ENCODE peak calls at places on chromosome 18, in nine cellular contexts. Y, S, W, X, A, Z, F, I and J are unnamed samples. For H3K36me3, the result is how much of the 10 kb centered on the place peaks cover.

GRCh38 chr18:58862851-58863538 is 1.7 kb upstream of the ZNF532 start:
- DNase-seq in Y (peak), S (peak), W (peak), X (no peak), A (peak), Z (peak), F (peak), I (no peak), J (no peak)

GRCh38 chr18:58998421-58999203 is 133.9 kb downstream of the ZNF532 start:
- DNase-seq in Y (peak), S (peak), W (no peak), X (no peak), A (peak), Z (no peak), F (no peak), I (peak), J (no peak)

GRCh38 chr18:55982992-55983391 is 395.0 kb upstream of the TCF4 start:
- DNase-seq in Y (no peak), S (no peak), W (no peak), X (no peak), A (no peak), Z (no peak), F (no peak), I (no peak), J (no peak)

GRCh38 chr18:50849448-50849847 is 29.5 kb upstream of the ME2 start:
- DNase-seq in Y (no peak), S (no peak), W (no peak), X (no peak), A (no peak), Z (no peak), F (no peak), I (no peak), J (no peak)

GRCh38 chr18:55328301-55328700 is 259.7 kb downstream of the TCF4 start:
- DNase-seq in Y (no peak), S (no peak), W (no peak), X (no peak), A (no peak), Z (no peak), F (no peak), I (no peak), J (no peak)

GRCh38 chr18:74342416-74343043 is 26.9 kb downstream of the C18orf63 start:
- DNase-seq in Y (no peak), S (peak), W (peak), X (peak), A (peak), Z (peak), F (peak), I (no peak), J (no peak)

GRCh38 chr18:59380706-59381105 is 21.6 kb upstream of the LMAN1 start:
- DNase-seq in Y (no peak), S (no peak), W (no peak), X (no peak), A (no peak), Z (no peak), F (no peak), I (no peak), J (no peak)

GRCh38 chr18:28422577-28422976 is 245.6 kb upstream of the CDH2 start:
- DNase-seq in Y (no peak), S (no peak), W (no peak), X (no peak), A (no peak), Z (no peak), F (no peak), I (no peak), J (no peak)

GRCh38 chr18:22141211-22141610 is 28.2 kb upstream of the GATA6 start:
- DNase-seq in Y (no peak), S (no peak), W (no peak), X (no peak), A (no peak), Z (no peak), F (no peak), I (no peak), J (no peak)

GRCh38 chr18:57423821-57424220 is 11.4 kb upstream of the ONECUT2 start:
- DNase-seq in Y (no peak), S (no peak), W (no peak), X (no peak), A (no peak), Z (no peak), F (no peak), I (no peak), J (no peak)

GRCh38 chr18:61572871-61573270 is 239.6 kb downstream of the CDH20 start:
- DNase-seq in Y (no peak), S (no peak), W (no peak), X (no peak), A (no peak), Z (no peak), F (no peak), I (no peak), J (no peak)

GRCh38 chr18:44638141-44638540 is 42.5 kb upstream of the SETBP1 start:
- DNase-seq in Y (no peak), S (no peak), W (no peak), X (no peak), A (no peak), Z (no peak), F (no peak), I (no peak), J (no peak)

GRCh38 chr18:47772374-47773248 is 157.8 kb downstream of the SMAD2 start:
- DNase-seq in Y (peak), S (peak), W (peak), X (peak), A (peak), Z (peak), F (no peak), I (peak), J (peak)

GRCh38 chr18:56238576-56238975 is 399.8 kb downstream of the TXNL1 start:
- DNase-seq in Y (no peak), S (no peak), W (no peak), X (no peak), A (peak), Z (no peak), F (no peak), I (no peak), J (no peak)

DNA sequence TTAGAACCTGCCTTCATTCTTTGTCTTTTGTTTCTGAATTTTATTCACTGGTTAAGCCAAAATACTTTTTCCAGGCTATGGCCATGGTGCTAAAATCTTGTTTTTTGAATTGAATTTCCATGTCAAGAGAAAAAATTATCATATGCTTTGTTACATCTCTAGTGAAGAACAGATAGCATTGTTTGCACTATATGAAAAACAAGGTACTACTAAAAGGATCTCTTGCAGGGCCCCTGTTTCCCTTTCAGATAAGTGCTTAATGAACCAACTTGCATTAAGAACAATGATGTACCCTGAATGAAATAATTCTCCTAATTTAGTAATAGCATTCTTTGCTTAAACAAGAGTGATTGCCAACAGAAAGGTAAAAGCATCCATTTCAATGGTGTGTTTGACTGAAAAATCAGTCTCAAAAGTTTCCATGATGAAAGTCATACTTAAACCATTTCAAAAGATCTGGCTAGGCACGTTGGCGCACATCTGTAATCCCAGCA is 4.3 kb upstream of the MYL12B start:
- DNase-seq in Y (no peak), S (no peak), W (no peak), X (no peak), A (no peak), Z (no peak), F (no peak), I (no peak), J (no peak)
- H3K36me3 ChIP-seq in Y (under half), S (half or more), W (under half), X (under half), A (under half), Z (half or more), F (half or more), I (under half), J (half or more)

GRCh38 chr18:38301621-38302020 is 736.0 kb upstream of the CELF4 start:
- DNase-seq in Y (no peak), S (no peak), W (no peak), X (no peak), A (no peak), Z (no peak), F (no peak), I (no peak), J (no peak)
- H3K27ac ChIP-seq in Y (no peak), S (no peak), W (no peak), X (no peak), A (no peak), Z (no peak), F (no peak), I (no peak), J (no peak)

DNA sequence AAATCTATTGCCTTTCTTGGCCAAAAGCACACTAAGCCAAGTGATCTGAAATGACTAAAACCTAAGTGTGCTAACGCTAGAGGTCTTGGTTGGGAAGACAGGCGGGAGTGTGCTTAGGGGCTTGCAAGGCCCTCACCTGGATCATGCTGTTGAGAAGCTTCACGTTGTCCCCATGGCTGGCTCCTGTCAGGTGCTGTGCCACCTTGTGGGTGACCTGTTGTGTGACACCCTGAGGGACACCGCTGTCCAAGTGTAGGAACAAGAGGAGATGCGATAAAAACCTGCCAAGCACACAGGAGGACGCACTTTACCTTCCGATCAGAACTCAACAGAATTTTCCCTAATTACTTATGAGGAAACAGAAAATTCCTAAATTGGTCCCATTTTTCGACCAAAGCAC is 50.8 kb downstream of the EPG5 start:
- DNase-seq in Y (no peak), S (peak), W (no peak), X (no peak), A (peak), Z (no peak), F (no peak), I (no peak), J (no peak)
- H3K36me3 ChIP-seq in Y (under half), S (under half), W (under half), X (half or more), A (under half), Z (half or more), F (half or more), I (under half), J (under half)

GRCh38 chr18:10860937-10861336 is 288.4 kb downstream of the PIEZO2 start:
- DNase-seq in Y (no peak), S (no peak), W (no peak), X (no peak), A (no peak), Z (no peak), F (no peak), I (peak), J (no peak)
- H3K27ac ChIP-seq in Y (no peak), S (no peak), W (no peak), X (no peak), A (no peak), Z (no peak), F (no peak), I (peak), J (no peak)

GRCh38 chr18:36809590-36810381 is 19.0 kb downstream of the TPGS2 start:
- DNase-seq in Y (no peak), S (peak), W (no peak), X (peak), A (peak), Z (peak), F (peak), I (peak), J (peak)

GRCh38 chr18:36808681-36809080 is 20.1 kb downstream of the TPGS2 start:
- DNase-seq in Y (no peak), S (no peak), W (no peak), X (no peak), A (no peak), Z (no peak), F (no peak), I (no peak), J (no peak)

DNA sequence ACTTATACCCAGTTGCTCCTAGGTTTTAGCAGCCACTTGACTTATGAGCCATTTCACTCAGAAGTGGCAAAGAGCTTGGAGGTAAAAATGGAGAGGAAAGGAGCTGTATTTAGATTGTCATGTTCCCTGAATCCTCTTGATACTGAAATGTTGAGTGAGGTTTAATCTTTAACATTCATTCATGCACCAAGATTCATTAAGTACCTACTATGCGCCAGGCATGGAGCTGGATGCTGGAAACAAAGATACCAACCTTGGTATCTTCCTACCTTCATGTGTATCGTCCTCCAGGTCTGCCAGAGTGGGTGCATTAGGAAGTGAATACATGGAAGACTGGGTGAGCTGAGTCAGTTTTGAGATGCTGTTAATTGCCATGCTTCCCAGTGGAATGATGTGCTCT is 23.7 kb downstream of the TPGS2 start:
- DNase-seq in Y (no peak), S (no peak), W (no peak), X (no peak), A (no peak), Z (no peak), F (no peak), I (no peak), J (no peak)
- H3K36me3 ChIP-seq in Y (under half), S (under half), W (under half), X (under half), A (half or more), Z (half or more), F (half or more), I (under half), J (under half)

DNA sequence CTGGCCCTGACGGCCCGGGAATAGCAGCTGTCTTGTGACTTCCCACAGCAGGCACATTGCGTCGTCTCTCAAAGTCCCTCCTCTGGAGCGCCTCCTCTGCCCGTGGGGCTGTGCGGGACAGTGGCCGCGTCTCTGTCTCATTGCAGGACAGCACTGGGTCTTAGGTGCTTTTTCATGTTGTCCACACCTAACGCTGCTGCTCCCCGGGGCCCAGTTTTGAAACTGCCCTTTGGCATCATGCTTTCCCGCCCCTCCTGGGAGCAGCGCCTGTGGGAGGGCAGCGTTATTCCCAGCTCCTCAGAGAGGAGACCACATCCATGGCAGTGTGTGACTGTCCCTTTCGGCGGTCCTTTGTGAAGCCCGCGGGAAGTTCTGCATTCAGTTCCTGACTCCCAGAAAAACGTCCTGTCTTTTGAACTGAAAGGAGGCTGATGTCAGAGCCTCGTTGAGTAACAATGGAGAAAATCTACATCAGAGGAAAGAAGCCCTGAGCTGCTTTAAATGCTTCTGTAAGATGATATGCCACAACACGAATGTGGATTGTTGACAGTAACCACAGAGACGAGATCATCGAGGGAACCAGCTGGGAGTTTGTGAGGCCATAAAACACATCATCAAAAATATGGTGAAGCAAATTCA is 226.0 kb downstream of the FAM210A start:
- DNase-seq in Y (peak), S (no peak), W (no peak), X (no peak), A (no peak), Z (no peak), F (no peak), I (no peak), J (no peak)
- H3K27ac ChIP-seq in Y (peak), S (no peak), W (no peak), X (no peak), A (no peak), Z (no peak), F (peak), I (peak), J (no peak)

GRCh38 chr18:2662990-2663389 is 7.5 kb downstream of the SMCHD1 start:
- DNase-seq in Y (no peak), S (no peak), W (no peak), X (no peak), A (no peak), Z (no peak), F (no peak), I (no peak), J (no peak)
- H3K36me3 ChIP-seq in Y (under half), S (half or more), W (under half), X (under half), A (under half), Z (under half), F (under half), I (under half), J (under half)

DNA sequence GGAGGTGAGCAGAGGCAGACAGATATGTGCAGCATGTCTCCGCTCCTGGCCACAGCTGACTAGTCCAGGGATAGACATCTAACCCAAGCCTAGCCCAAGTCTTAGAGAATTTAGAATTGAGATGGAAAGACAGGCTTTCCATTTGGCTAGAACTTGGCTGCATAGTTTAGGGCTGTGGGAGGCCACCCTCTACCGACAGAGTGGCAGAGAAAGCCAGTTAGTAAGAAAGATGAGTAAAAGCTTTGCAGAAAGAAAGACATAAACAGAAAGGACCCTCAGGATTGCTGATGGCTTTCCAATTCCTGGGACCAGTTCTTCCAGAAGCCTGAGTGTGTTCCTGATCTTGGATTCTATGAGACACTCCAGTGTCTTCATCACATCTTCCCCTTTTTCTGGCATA is 62.1 kb downstream of the DYM start:
- DNase-seq in Y (no peak), S (no peak), W (no peak), X (no peak), A (no peak), Z (no peak), F (no peak), I (no peak), J (no peak)
- H3K27ac ChIP-seq in Y (no peak), S (no peak), W (no peak), X (no peak), A (no peak), Z (no peak), F (no peak), I (no peak), J (no peak)

GRCh38 chr18:79466591-79466990 is 70.9 kb downstream of the NFATC1 start:
- DNase-seq in Y (no peak), S (peak), W (no peak), X (no peak), A (no peak), Z (no peak), F (no peak), I (no peak), J (no peak)
- H3K36me3 ChIP-seq in Y (under half), S (under half), W (under half), X (under half), A (under half), Z (half or more), F (under half), I (under half), J (under half)